ENCODE peak calls at places on chromosomes 7 and 10, in nine cellular contexts. A, E, O, P, R, G, C, M and S are unnamed samples. For H3K9me3 and H3K4me1, the result is how much of the 10 kb centered on the place peaks cover.

GRCh38 chr7:21346297-21346696 is 81.6 kb upstream of the SP4 start:
- DNase-seq in A (no peak), E (no peak), O (no peak), P (no peak), R (no peak), G (no peak), C (no peak), M (no peak), S (no peak)

GRCh38 chr10:127755758-127756157 is 18.8 kb downstream of the FOXI2 start:
- DNase-seq in A (no peak), E (no peak), O (no peak), P (no peak), R (no peak), G (no peak), C (no peak), M (no peak), S (no peak)

GRCh38 chr10:132517951-132518521 is 19.6 kb upstream of the INPP5A start:
- DNase-seq in A (no peak), E (no peak), O (peak), P (no peak), R (peak), G (no peak), C (no peak), M (peak), S (no peak)

GRCh38 chr7:79770053-79770452 is 316.6 kb upstream of the MAGI2 start:
- DNase-seq in A (no peak), E (no peak), O (no peak), P (no peak), R (no peak), G (no peak), C (no peak), M (no peak), S (no peak)

GRCh38 chr7:22178735-22179134 is 178.2 kb downstream of the RAPGEF5 start:
- DNase-seq in A (no peak), E (no peak), O (no peak), P (no peak), R (no peak), G (no peak), C (no peak), M (no peak), S (no peak)

GRCh38 chr10:120508393-120508792 is 51.4 kb downstream of the PLPP4 start:
- DNase-seq in A (no peak), E (no peak), O (no peak), P (no peak), R (no peak), G (no peak), C (no peak), M (no peak), S (peak)

GRCh38 chr10:132066812-132067211 is 1.1 kb downstream of the JAKMIP3 start:
- DNase-seq in A (no peak), E (no peak), O (no peak), P (no peak), R (no peak), G (no peak), C (no peak), M (no peak), S (no peak)

GRCh38 chr10:80152820-80153219 is 20.3 kb downstream of the PLAC9 start:
- DNase-seq in A (no peak), E (no peak), O (peak), P (no peak), R (no peak), G (no peak), C (no peak), M (peak), S (no peak)

GRCh38 chr7:142808802-142809583 is 38.2 kb downstream of the PRSS2 start:
- DNase-seq in A (no peak), E (no peak), O (no peak), P (no peak), R (peak), G (peak), C (peak), M (peak), S (no peak)

GRCh38 chr10:100109670-100110069 is 28.0 kb upstream of the CPN1 start:
- DNase-seq in A (no peak), E (no peak), O (no peak), P (no peak), R (no peak), G (no peak), C (no peak), M (no peak), S (no peak)

GRCh38 chr10:65024886-65025285 is 1503.7 kb downstream of the REEP3 start:
- DNase-seq in A (no peak), E (no peak), O (no peak), P (no peak), R (no peak), G (no peak), C (no peak), M (no peak), S (no peak)

GRCh38 chr7:74483402-74484336 is 30.0 kb downstream of the GTF2IRD1 start:
- DNase-seq in A (no peak), E (no peak), O (no peak), P (no peak), R (peak), G (no peak), C (no peak), M (peak), S (no peak)

GRCh38 chr7:43869018-43869897 is at the start of gene MRPS24:
- DNase-seq in A (peak), E (peak), O (peak), P (peak), R (peak), G (peak), C (peak), M (peak), S (peak)

GRCh38 chr7:44678096-44678467 is 70.6 kb upstream of the ZMIZ2 start:
- DNase-seq in A (no peak), E (no peak), O (no peak), P (no peak), R (no peak), G (no peak), C (no peak), M (no peak), S (no peak)

GRCh38 chr7:4045450-4045849 is 636.6 kb upstream of the FOXK1 start:
- DNase-seq in A (no peak), E (no peak), O (no peak), P (no peak), R (no peak), G (no peak), C (no peak), M (no peak), S (no peak)

GRCh38 chr10:62007145-62007544 is 105.6 kb downstream of the ARID5B start:
- DNase-seq in A (no peak), E (no peak), O (no peak), P (no peak), R (no peak), G (no peak), C (no peak), M (no peak), S (no peak)

GRCh38 chr7:142859829-142860228 is 5.0 kb downstream of the EPHB6 start:
- DNase-seq in A (no peak), E (no peak), O (no peak), P (no peak), R (no peak), G (no peak), C (no peak), M (no peak), S (no peak)

GRCh38 chr10:42367532-42368230 is 270.7 kb downstream of the ZNF33B start:
- DNase-seq in A (peak), E (no peak), O (peak), P (no peak), R (peak), G (peak), C (peak), M (peak), S (peak)

GRCh38 chr7:67484244-67484751 is 487.7 kb downstream of the TYW1 start:
- DNase-seq in A (no peak), E (peak), O (peak), P (peak), R (peak), G (no peak), C (no peak), M (no peak), S (peak)

GRCh38 chr10:102397222-102398171 is 2.0 kb downstream of the NFKB2 start:
- DNase-seq in A (no peak), E (no peak), O (no peak), P (no peak), R (peak), G (no peak), C (no peak), M (peak), S (no peak)

GRCh38 chr7:44195901-44196300 is 4.9 kb upstream of the YKT6 start:
- DNase-seq in A (no peak), E (no peak), O (no peak), P (no peak), R (no peak), G (no peak), C (no peak), M (no peak), S (peak)

GRCh38 chr7:131642429-131642828 is 86.0 kb upstream of the PODXL start:
- DNase-seq in A (no peak), E (no peak), O (no peak), P (no peak), R (no peak), G (no peak), C (no peak), M (no peak), S (no peak)

GRCh38 chr7:151550601-151551286 is 31.0 kb upstream of the RHEB start:
- DNase-seq in A (no peak), E (peak), O (no peak), P (no peak), R (no peak), G (no peak), C (no peak), M (no peak), S (peak)

GRCh38 chr10:58918887-58919286 is 257.6 kb upstream of the PHYHIPL start:
- DNase-seq in A (no peak), E (no peak), O (no peak), P (no peak), R (no peak), G (no peak), C (no peak), M (no peak), S (no peak)

GRCh38 chr10:69290993-69291392 is 12.7 kb downstream of the HK1 start:
- DNase-seq in A (no peak), E (no peak), O (no peak), P (no peak), R (peak), G (no peak), C (no peak), M (no peak), S (no peak)
- H3K9me3 ChIP-seq in A (under half), E (under half), O (under half), P (under half), R (under half), G (under half), C (under half), M (under half), S (under half)

GRCh38 chr7:46032353-46032752 is 111.3 kb upstream of the IGFBP3 start:
- DNase-seq in A (no peak), E (no peak), O (no peak), P (no peak), R (no peak), G (no peak), C (no peak), M (no peak), S (no peak)

GRCh38 chr7:46026741-46027140 is 105.7 kb upstream of the IGFBP3 start:
- DNase-seq in A (no peak), E (no peak), O (no peak), P (no peak), R (no peak), G (no peak), C (no peak), M (no peak), S (no peak)

GRCh38 chr7:46028246-46028645 is 107.2 kb upstream of the IGFBP3 start:
- DNase-seq in A (no peak), E (no peak), O (no peak), P (no peak), R (no peak), G (no peak), C (no peak), M (no peak), S (no peak)

GRCh38 chr7:46032936-46033335 is 111.9 kb upstream of the IGFBP3 start:
- DNase-seq in A (no peak), E (no peak), O (no peak), P (no peak), R (no peak), G (no peak), C (no peak), M (no peak), S (no peak)

GRCh38 chr7:46029111-46029704 is 108.1 kb upstream of the IGFBP3 start:
- DNase-seq in A (no peak), E (no peak), O (no peak), P (no peak), R (no peak), G (no peak), C (no peak), M (no peak), S (no peak)
- H3K4me3 ChIP-seq in A (no peak), E (no peak), O (no peak), P (no peak), R (no peak), G (no peak), C (no peak), M (no peak), S (no peak)

DNA sequence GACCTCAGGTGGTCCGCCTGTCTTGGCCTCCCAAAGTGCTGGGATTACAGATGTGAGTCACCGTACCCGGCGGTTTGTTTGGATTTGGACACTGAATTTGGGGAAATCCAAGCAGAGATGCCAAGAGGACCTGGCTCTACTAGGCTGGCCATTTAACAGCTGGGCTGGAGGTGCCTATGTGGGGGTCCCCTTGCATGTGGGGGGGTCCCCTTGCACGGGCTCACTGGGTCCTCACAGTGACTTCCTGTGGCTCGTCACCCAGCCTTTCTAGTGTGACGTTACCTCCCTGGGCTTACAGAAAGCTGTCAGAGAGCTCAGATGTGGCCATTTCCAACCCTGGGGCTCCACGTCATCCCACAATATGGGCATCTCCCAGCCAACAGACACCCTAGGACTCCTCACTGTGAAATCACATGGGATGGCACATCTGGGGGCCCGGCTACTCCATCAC is 49.3 kb upstream of the GNA12 start:
- DNase-seq in A (no peak), E (no peak), O (no peak), P (no peak), R (no peak), G (no peak), C (no peak), M (no peak), S (peak)
- H3K4me1 ChIP-seq in A (under half), E (under half), O (under half), P (under half), R (under half), G (under half), C (under half), M (under half), S (under half)

DNA sequence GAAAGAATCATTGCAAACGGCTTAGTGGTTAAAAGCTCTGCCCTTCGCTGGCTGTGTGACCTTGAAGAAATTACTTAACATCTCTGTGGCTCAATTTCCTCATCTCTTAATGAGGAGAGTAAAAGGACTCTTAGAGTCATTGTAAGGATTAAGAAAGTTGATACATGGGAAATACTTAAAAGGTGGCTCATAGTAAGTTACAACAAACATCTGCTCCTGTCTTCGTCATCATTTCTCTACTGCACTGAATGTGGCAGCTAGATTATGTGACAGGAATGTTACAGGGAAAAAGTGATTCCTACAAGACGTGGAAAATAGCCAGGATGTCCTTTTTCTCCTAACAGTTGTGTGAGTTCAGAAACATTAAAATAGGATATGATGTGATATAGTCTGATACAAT is 184.7 kb downstream of the FRMD4A start:
- DNase-seq in A (no peak), E (no peak), O (no peak), P (no peak), R (no peak), G (no peak), C (no peak), M (no peak), S (no peak)
- H3K9me3 ChIP-seq in A (under half), E (under half), O (under half), P (under half), R (under half), G (under half), C (under half), M (under half), S (under half)

GRCh38 chr7:103094102-103094501 is 19.2 kb downstream of the ARMC10 start:
- DNase-seq in A (no peak), E (no peak), O (no peak), P (no peak), R (no peak), G (no peak), C (no peak), M (no peak), S (no peak)
- H3K4me3 ChIP-seq in A (no peak), E (no peak), O (no peak), P (no peak), R (no peak), G (no peak), C (no peak), M (no peak), S (no peak)

GRCh38 chr10:123883921-123884320 is 7.7 kb downstream of the CPXM2 start:
- DNase-seq in A (no peak), E (no peak), O (no peak), P (no peak), R (no peak), G (no peak), C (no peak), M (no peak), S (no peak)

GRCh38 chr10:123884351-123884906 is 7.2 kb downstream of the CPXM2 start:
- DNase-seq in A (no peak), E (no peak), O (no peak), P (no peak), R (no peak), G (no peak), C (no peak), M (peak), S (no peak)

GRCh38 chr10:123884907-123885381 is 6.7 kb downstream of the CPXM2 start:
- DNase-seq in A (no peak), E (no peak), O (no peak), P (no peak), R (no peak), G (no peak), C (no peak), M (peak), S (no peak)

GRCh38 chr10:123882177-123882576 is 9.4 kb downstream of the CPXM2 start:
- DNase-seq in A (no peak), E (no peak), O (no peak), P (no peak), R (no peak), G (no peak), C (no peak), M (no peak), S (no peak)

DNA sequence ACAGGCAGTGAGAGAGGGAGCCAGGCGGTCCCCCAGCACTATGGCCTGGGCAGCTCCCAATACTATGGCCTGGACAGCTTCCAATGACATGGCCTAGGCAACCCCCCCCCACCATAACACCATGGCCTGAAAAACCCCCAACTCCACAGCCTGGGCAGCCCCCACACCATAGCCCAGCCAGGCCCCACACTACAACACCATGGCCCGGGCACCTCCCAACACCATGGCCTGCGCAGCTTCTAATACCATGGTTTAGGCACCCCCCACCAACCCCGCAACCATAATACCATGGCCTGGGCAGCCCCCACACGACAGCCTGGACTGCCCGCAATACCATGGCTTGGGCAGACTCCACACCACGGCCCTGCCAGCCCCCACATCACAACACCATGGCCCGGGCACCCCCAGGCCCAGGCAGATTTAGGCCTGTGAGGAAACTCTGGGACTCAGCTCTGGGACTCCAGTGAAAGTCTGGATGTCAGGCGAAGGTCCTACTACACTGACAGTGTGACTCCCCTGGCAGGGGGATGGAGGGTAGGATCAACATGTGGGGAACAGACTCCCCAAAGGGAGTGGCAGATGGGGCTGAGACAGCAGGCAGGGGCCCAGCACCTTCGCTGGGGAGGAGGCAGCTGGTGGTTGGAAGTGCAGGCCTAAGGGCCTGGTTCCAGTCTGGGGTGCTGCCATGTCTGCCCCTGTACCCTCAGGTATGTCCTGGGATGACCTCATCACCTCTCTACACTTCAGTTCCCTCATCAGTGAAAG is 8.7 kb downstream of the CPXM2 start:
- DNase-seq in A (no peak), E (no peak), O (no peak), P (no peak), R (no peak), G (no peak), C (no peak), M (peak), S (no peak)
- H3K4me1 ChIP-seq in A (half or more), E (under half), O (under half), P (under half), R (under half), G (half or more), C (under half), M (under half), S (under half)

GRCh38 chr7:138345567-138345966 is 114.5 kb upstream of the TRIM24 start:
- DNase-seq in A (no peak), E (no peak), O (no peak), P (no peak), R (no peak), G (no peak), C (no peak), M (no peak), S (no peak)
- H3K9me3 ChIP-seq in A (under half), E (under half), O (under half), P (under half), R (under half), G (under half), C (under half), M (under half), S (under half)

GRCh38 chr10:122463466-122464157 is 2.3 kb downstream of the HTRA1 start:
- DNase-seq in A (no peak), E (no peak), O (no peak), P (no peak), R (no peak), G (no peak), C (no peak), M (no peak), S (no peak)
- H3K4me3 ChIP-seq in A (peak), E (no peak), O (no peak), P (peak), R (peak), G (peak), C (peak), M (peak), S (no peak)